ENCODE peak calls at places on chromosomes 1 and 21, in seven cellular contexts. R is neuronal stem cell, X is mesenchymal stem cell, Y is mesendoderm, C is IMR-90, Z is H9, O is H1. W is an unnamed sample.

GRCh38 chr1:79113836-79114235 is 107.3 kb upstream of the ADGRL4 start:
- DNase-seq in Z (no peak), X (no peak), R (no peak), O (no peak), C (no peak), Y (no peak), W (no peak)

GRCh38 chr1:98325646-98326441 is 335.7 kb upstream of the SNX7 start:
- DNase-seq in X (peak; percentile 86), O (no peak), Y (no peak), Z (no peak), R (no peak), C (peak; percentile 86), W (peak; percentile 94)

GRCh38 chr1:152654110-152654509 is 9.1 kb upstream of the LCE2D start:
- DNase-seq in O (no peak), Y (peak; percentile 68), C (peak; percentile 33), X (no peak), Z (peak; percentile 34), R (peak; percentile 17), W (peak; percentile 56)

GRCh38 chr1:180235077-180235501 is 5.0 kb downstream of the LHX4 start:
- DNase-seq in O (no peak), C (no peak), Y (peak; percentile 47), Z (peak; percentile 67), R (no peak), X (no peak), W (no peak)

GRCh38 chr1:206685749-206686485 is 1.2 kb downstream of the MAPKAPK2 start:
- DNase-seq in Y (peak; percentile 89), O (no peak), X (peak; percentile 88), C (peak; percentile 80), Z (no peak), R (peak; percentile 61), W (peak; percentile 85)

GRCh38 chr1:67840449-67840848 is 7.2 kb upstream of the GNG12 start:
- DNase-seq in R (no peak), C (peak; percentile 94), X (peak; percentile 52), Z (no peak), Y (peak; percentile 85), O (no peak), W (no peak)

GRCh38 chr21:37983336-37984095 is 67.3 kb upstream of the KCNJ6 start:
- DNase-seq in C (no peak), Y (no peak), R (no peak), O (no peak), X (no peak), Z (no peak), W (peak; percentile 12)

GRCh38 chr1:53771648-53772047 is 32.7 kb upstream of the GLIS1 start:
- DNase-seq in R (no peak), Y (no peak), Z (no peak), X (peak; percentile 91), O (no peak), C (peak; percentile 81), W (no peak)

GRCh38 chr1:198929961-198930599 is 291.2 kb downstream of the PTPRC start:
- DNase-seq in Z (no peak), Y (no peak), X (peak; percentile 78), R (no peak), C (peak; percentile 31), O (no peak), W (peak; percentile 34)

GRCh38 chr1:161198877-161199431 is at the start of gene ADAMTS4:
- DNase-seq in O (no peak), Y (peak; percentile 86), C (peak; percentile 76), R (no peak), Z (peak; percentile 82), X (no peak), W (no peak)

GRCh38 chr1:64857347-64857746 is 109.0 kb downstream of the JAK1 start:
- DNase-seq in Y (no peak), Z (no peak), O (no peak), R (no peak), C (no peak), X (no peak), W (no peak)

GRCh38 chr1:64851664-64852063 is 106.8 kb downstream of the RAVER2 start:
- DNase-seq in O (no peak), Y (no peak), C (no peak), Z (no peak), X (no peak), R (no peak), W (no peak)

GRCh38 chr1:64855557-64855956 is 110.7 kb downstream of the RAVER2 start:
- DNase-seq in Z (no peak), O (no peak), Y (no peak), C (no peak), R (no peak), X (no peak), W (no peak)

GRCh38 chr1:64854674-64855073 is 109.8 kb downstream of the RAVER2 start:
- DNase-seq in Z (no peak), X (no peak), C (no peak), Y (no peak), R (no peak), O (no peak), W (no peak)

GRCh38 chr1:64856564-64856963 is 109.8 kb downstream of the JAK1 start:
- DNase-seq in Z (no peak), Y (peak; percentile 27), O (no peak), C (peak; percentile 15), R (no peak), X (no peak), W (no peak)
- H2BK5ac ChIP-seq in Z (no peak overlapping the region), Y (no peak overlapping the region), O (no peak overlapping the region), C (no peak overlapping the region), R (no peak overlapping the region), X (no peak overlapping the region), W (no peak overlapping the region)

GRCh38 chr1:77978293-77978968 is 441 bp downstream of the FUBP1 start:
- DNase-seq in C (peak; percentile 95), Z (peak; percentile 78), O (peak; percentile 34), X (peak; percentile 98), R (peak; percentile 66), Y (peak; percentile 95), W (peak; percentile 95)

GRCh38 chr1:77976433-77977076 is 2.3 kb downstream of the FUBP1 start:
- DNase-seq in Y (peak; percentile 23), Z (no peak), R (no peak), X (peak; percentile 18), O (no peak), C (no peak), W (peak; percentile 20)

GRCh38 chr1:77977989-77978292 is 931 bp downstream of the FUBP1 start:
- DNase-seq in R (no peak), O (no peak), Y (no peak), C (no peak), Z (no peak), X (no peak), W (no peak)

GRCh38 chr1:77975386-77975785 is 3.5 kb downstream of the FUBP1 start:
- DNase-seq in R (no peak), Y (no peak), X (peak; percentile 17), C (peak; percentile 40), O (no peak), Z (no peak), W (peak; percentile 55)

GRCh38 chr1:77975907-77976306 is 3.0 kb downstream of the FUBP1 start:
- DNase-seq in O (no peak), R (no peak), C (no peak), Z (no peak), X (peak; percentile 12), Y (no peak), W (no peak)
- H2BK5ac ChIP-seq in O (no peak overlapping the region), R (no peak overlapping the region), C (peak overlapping the region; percentile 12), Z (no peak overlapping the region), X (no peak overlapping the region), Y (no peak overlapping the region), W (no peak overlapping the region)

GRCh38 chr1:239297910-239298309 is 88.5 kb upstream of the CHRM3 start:
- DNase-seq in Y (no peak), O (no peak), C (no peak), X (no peak), Z (no peak), R (no peak), W (no peak)
- H2BK5ac ChIP-seq in Y (no peak overlapping the region), O (no peak overlapping the region), C (no peak overlapping the region), X (no peak overlapping the region), Z (no peak overlapping the region), R (no peak overlapping the region), W (no peak overlapping the region)

DNA sequence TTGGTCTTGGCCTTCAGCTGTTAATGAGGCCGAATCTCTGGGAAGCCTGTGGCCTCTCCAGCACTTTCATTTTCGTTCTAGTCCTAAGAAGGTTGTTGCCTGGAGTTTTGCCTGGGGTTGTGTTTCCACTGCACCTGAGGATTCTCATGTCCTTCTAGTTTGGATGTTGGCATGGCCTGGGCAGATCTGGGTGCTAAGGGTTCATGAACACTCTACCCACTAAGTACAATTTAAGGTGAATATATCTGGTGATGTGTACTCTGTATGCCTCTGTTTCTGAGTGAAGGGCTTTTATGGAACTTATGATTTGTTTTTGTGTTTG is 3.0 kb downstream of the FOXD2 start:
- DNase-seq in Y (no peak), Z (no peak), C (no peak), R (no peak), X (peak; percentile 32), O (no peak), W (no peak)
- H2BK5ac ChIP-seq in Y (no peak overlapping the region), Z (no peak overlapping the region), C (no peak overlapping the region), R (no peak overlapping the region), X (no peak overlapping the region), O (no peak overlapping the region), W (no peak overlapping the region)

GRCh38 chr1:2929335-2929734 is 91.9 kb upstream of the ACTRT2 start:
- DNase-seq in C (no peak), X (no peak), Z (no peak), O (no peak), Y (no peak), R (no peak), W (no peak)
- H2BK5ac ChIP-seq in C (no peak overlapping the region), X (no peak overlapping the region), Z (no peak overlapping the region), O (no peak overlapping the region), Y (no peak overlapping the region), R (no peak overlapping the region), W (no peak overlapping the region)

W was measured in trophoblast cell.